ENCODE peak calls at places on chromosomes 11 and 22, in ten cellular contexts. C is CD4-positive, alpha-beta T cell; G is GM23338; Q is fibroblast of lung; P is A549; U is mesothelial cell of epicardium; K is chondrocyte; M is psoas muscle; R is Calu3; X is cardiac fibroblast. A is an unnamed sample.

GRCh38 chr11:92839450-92839849 is 130.0 kb upstream of the MTNR1B start:
- DNase-seq in X (no peak), U (no peak), P (no peak), C (no peak), Q (no peak), G (no peak), M (no peak), R (no peak), K (no peak), A (no peak)

GRCh38 chr11:63961608-63962412 is 12.6 kb upstream of the COX8A start:
- DNase-seq in K (no peak), U (no peak), M (peak), Q (no peak), X (peak), P (peak), C (no peak), R (no peak), G (peak), A (no peak)

GRCh38 chr22:44765571-44766285 is 13.4 kb downstream of the ARHGAP8 start:
- DNase-seq in R (no peak), M (peak), C (no peak), Q (peak), U (no peak), P (no peak), G (no peak), X (no peak), K (no peak), A (no peak)

GRCh38 chr11:22920939-22921565 is 60.8 kb upstream of the CCDC179 start:
- DNase-seq in R (peak), Q (peak), M (no peak), X (peak), G (peak), C (no peak), P (peak), U (no peak), K (no peak), A (peak)

GRCh38 chr22:46915978-46916730 is 153.7 kb downstream of the TBC1D22A start:
- DNase-seq in U (no peak), C (no peak), G (no peak), X (no peak), P (no peak), Q (no peak), R (no peak), K (no peak), M (no peak), A (no peak)

GRCh38 chr11:45098929-45099328 is 47.5 kb upstream of the PRDM11 start:
- DNase-seq in K (no peak), G (no peak), M (no peak), X (no peak), R (no peak), U (no peak), C (no peak), P (no peak), Q (no peak), A (no peak)

GRCh38 chr11:56331861-56332491 is 13.9 kb upstream of the OR8K1 start:
- DNase-seq in C (no peak), Q (no peak), K (peak), P (no peak), U (no peak), G (peak), R (no peak), X (no peak), M (no peak), A (no peak)

GRCh38 chr11:88178211-88178610 is 3.0 kb upstream of the RAB38 start:
- DNase-seq in X (peak), R (no peak), M (no peak), C (no peak), Q (peak), K (no peak), P (no peak), U (no peak), G (no peak), A (no peak)

GRCh38 chr11:133942594-133942993 is 14.2 kb downstream of the IGSF9B start:
- DNase-seq in P (no peak), M (no peak), G (no peak), Q (no peak), R (no peak), X (no peak), C (no peak), K (no peak), U (no peak), A (no peak)

GRCh38 chr11:43954241-43954640 is 11.8 kb downstream of the C11orf96 start:
- DNase-seq in U (no peak), K (no peak), C (no peak), R (no peak), P (no peak), Q (no peak), X (no peak), G (peak), M (no peak), A (no peak)

GRCh38 chr11:121613724-121614123 is 161.0 kb upstream of the SORL1-AS1 start:
- DNase-seq in K (no peak), R (no peak), Q (peak), U (no peak), X (peak), P (no peak), M (no peak), G (no peak), C (no peak), A (no peak)

GRCh38 chr11:118545533-118545932 is 14.5 kb downstream of the TMEM25 start:
- DNase-seq in U (no peak), G (no peak), K (no peak), M (no peak), R (no peak), P (no peak), Q (no peak), C (no peak), X (no peak), A (no peak)

GRCh38 chr11:70895061-70895670 is 357.2 kb downstream of the SHANK2 start:
- DNase-seq in M (no peak), R (no peak), G (no peak), P (no peak), U (no peak), C (no peak), Q (no peak), K (no peak), X (no peak), A (no peak)

GRCh38 chr11:126799974-126800373 is 200.6 kb downstream of the KIRREL3 start:
- DNase-seq in U (no peak), P (no peak), M (no peak), R (no peak), X (no peak), G (no peak), K (no peak), C (no peak), Q (peak), A (peak)

GRCh38 chr11:30445056-30445455 is 122.2 kb downstream of the ARL14EP start:
- DNase-seq in Q (no peak), K (no peak), M (no peak), X (no peak), R (no peak), U (no peak), G (peak), P (no peak), C (no peak), A (no peak)

GRCh38 chr11:14764213-14764898 is 120.8 kb downstream of the PDE3B start:
- DNase-seq in Q (no peak), P (no peak), G (no peak), U (no peak), K (no peak), M (no peak), X (no peak), C (no peak), R (no peak), A (no peak)

GRCh38 chr11:83044958-83045712 is 26.6 kb downstream of the RAB30 start:
- DNase-seq in R (no peak), Q (peak), K (no peak), X (peak), G (peak), C (no peak), U (no peak), M (no peak), P (peak), A (no peak)

GRCh38 chr11:6505577-6506240 is 8.6 kb downstream of the DNHD1 start:
- DNase-seq in P (peak), X (peak), K (no peak), R (peak), M (no peak), U (no peak), C (no peak), G (peak), Q (peak), A (peak)

GRCh38 chr11:44928144-44928543 is 22.5 kb downstream of the TP53I11 start:
- DNase-seq in Q (no peak), X (no peak), P (no peak), C (no peak), R (no peak), M (no peak), G (no peak), K (no peak), U (no peak), A (no peak)

GRCh38 chr11:105081412-105082150 is 36.4 kb upstream of the CARD16 start:
- DNase-seq in G (peak), M (no peak), K (no peak), U (no peak), Q (no peak), R (no peak), X (no peak), C (no peak), P (no peak), A (no peak)
- TF ChIP-seq CTCF in G (no peak), M (no peak), K (no peak), U (no peak), Q (no peak), R (no peak), X (no peak), C (no peak), P (no peak), A (no peak)

DNA sequence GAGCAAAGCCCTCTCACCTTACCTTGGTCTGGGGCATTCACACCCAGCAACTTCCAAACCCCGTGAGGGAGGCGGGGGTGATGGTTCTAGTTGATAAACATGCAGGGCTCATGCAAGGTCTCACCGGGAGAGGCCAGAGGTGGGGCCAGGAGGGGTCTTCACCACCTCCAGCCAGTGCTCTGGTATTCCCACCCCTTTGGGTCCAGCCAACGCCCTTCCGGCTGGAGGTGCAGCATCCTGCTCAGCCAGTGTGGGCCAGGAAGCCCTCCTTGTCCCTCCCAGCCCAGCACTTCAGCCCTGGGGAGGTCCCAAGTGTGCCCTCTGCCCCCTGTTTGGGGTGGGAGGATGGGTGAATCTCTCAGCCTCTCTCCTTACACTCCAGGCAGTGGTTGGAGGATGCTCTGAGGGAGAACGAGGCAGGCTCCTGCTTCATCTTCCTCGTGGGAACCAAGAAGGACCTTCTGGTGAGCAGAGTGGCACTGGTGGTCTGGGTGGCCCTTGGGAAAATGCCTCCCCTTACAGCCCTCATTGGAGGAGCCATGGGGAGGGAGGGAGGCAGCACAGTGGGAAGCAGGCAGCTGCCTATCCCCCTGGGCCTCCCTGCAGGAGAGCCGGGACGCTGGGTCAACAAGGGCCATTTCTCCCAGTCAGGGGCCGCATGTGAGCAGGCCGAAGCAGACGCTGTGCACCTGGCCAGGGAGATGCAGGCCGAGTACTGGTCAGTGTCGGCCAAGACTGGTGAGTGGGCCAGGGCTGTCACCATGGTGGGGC is 13.4 kb downstream of the RAB36 start:
- DNase-seq in M (no peak), U (no peak), P (no peak), K (no peak), G (no peak), X (no peak), C (no peak), R (no peak), Q (no peak), A (no peak)
- TF ChIP-seq CTCF in M (no peak), U (no peak), P (no peak), K (no peak), G (no peak), X (no peak), C (no peak), R (no peak), Q (no peak), A (no peak)

GRCh38 chr11:65539401-65540289 is 14.8 kb downstream of the SCYL1 start:
- DNase-seq in K (no peak), C (no peak), G (peak), U (no peak), R (peak), Q (no peak), X (no peak), P (no peak), M (no peak), A (no peak)
- TF ChIP-seq CTCF in K (peak), C (no peak), G (no peak), U (no peak), R (no peak), Q (no peak), X (no peak), P (no peak), M (no peak), A (no peak)

GRCh38 chr22:35496768-35497312 is 43.8 kb upstream of the RASD2 start:
- DNase-seq in M (no peak), U (no peak), K (no peak), G (no peak), R (no peak), C (no peak), Q (no peak), P (no peak), X (no peak), A (no peak)

GRCh38 chr22:35498026-35498425 is 42.6 kb upstream of the RASD2 start:
- DNase-seq in U (no peak), G (peak), R (no peak), K (no peak), P (no peak), X (peak), C (no peak), Q (no peak), M (no peak), A (no peak)

GRCh38 chr22:35493074-35493473 is 47.6 kb upstream of the RASD2 start:
- DNase-seq in M (no peak), K (no peak), P (no peak), Q (no peak), U (no peak), X (no peak), R (no peak), G (no peak), C (no peak), A (no peak)

DNA sequence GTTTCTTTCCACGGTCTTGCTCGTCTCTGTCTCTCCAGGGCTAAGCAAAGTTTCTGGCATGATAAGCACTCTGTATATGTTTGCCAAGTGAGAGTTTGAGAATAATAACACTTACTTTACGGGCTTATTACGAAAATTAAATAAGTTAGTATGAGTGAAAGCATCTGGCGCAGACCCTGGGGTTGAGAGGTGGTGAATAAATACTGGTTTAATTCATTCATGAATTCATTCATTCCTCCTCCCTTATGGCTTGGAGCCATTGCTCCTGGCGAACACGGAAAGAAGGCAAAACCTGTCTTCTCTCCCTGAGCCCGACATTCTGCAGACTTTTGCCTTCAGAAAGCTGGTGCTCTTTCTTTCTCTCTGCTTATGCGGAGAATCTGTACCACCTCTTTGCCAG is 42.2 kb upstream of the RASD2 start:
- DNase-seq in P (no peak), G (no peak), M (no peak), K (no peak), R (no peak), X (no peak), U (no peak), Q (no peak), C (no peak), A (no peak)
- TF ChIP-seq CTCF in P (no peak), G (no peak), M (no peak), K (no peak), R (no peak), X (no peak), U (no peak), Q (no peak), C (no peak), A (no peak)

GRCh38 chr11:106989056-106989455 is 29.2 kb downstream of the GUCY1A2 start:
- DNase-seq in U (no peak), K (no peak), M (no peak), Q (peak), G (no peak), C (no peak), R (no peak), X (no peak), P (no peak), A (no peak)

GRCh38 chr11:106983251-106983650 is 35.0 kb downstream of the GUCY1A2 start:
- DNase-seq in R (no peak), X (no peak), M (no peak), G (no peak), K (no peak), C (no peak), P (no peak), Q (no peak), U (no peak), A (no peak)

GRCh38 chr11:106986673-106987072 is 31.6 kb downstream of the GUCY1A2 start:
- DNase-seq in C (no peak), Q (no peak), K (no peak), U (no peak), R (no peak), X (no peak), G (no peak), M (no peak), P (no peak), A (no peak)

GRCh38 chr11:106988151-106988806 is 30.0 kb downstream of the GUCY1A2 start:
- DNase-seq in C (no peak), R (no peak), K (no peak), X (peak), G (no peak), Q (peak), M (no peak), P (no peak), U (no peak), A (no peak)

GRCh38 chr11:106986261-106986660 is 32.0 kb downstream of the GUCY1A2 start:
- DNase-seq in R (no peak), U (no peak), K (no peak), P (no peak), X (peak), M (no peak), C (no peak), Q (peak), G (no peak), A (peak)
- TF ChIP-seq CTCF in R (no peak), U (no peak), K (no peak), P (no peak), X (no peak), M (no peak), C (no peak), Q (no peak), G (no peak), A (no peak)

GRCh38 chr11:86954288-86955110 is 696 bp downstream of the FZD4 start:
- DNase-seq in X (no peak), K (no peak), M (peak), U (no peak), R (peak), C (no peak), G (peak), P (peak), Q (no peak), A (no peak)

GRCh38 chr11:86952933-86953637 is 2.1 kb downstream of the FZD4 start:
- DNase-seq in K (no peak), R (no peak), C (no peak), P (no peak), M (no peak), Q (peak), X (peak), U (no peak), G (peak), A (no peak)

GRCh38 chr11:86958259-86958658 is 3.1 kb upstream of the FZD4 start:
- DNase-seq in Q (no peak), R (no peak), K (no peak), G (no peak), U (no peak), P (no peak), X (no peak), C (no peak), M (no peak), A (no peak)

GRCh38 chr11:86955111-86955673 is at the start of gene FZD4:
- DNase-seq in U (peak), G (peak), R (peak), Q (peak), M (peak), X (peak), C (no peak), K (peak), P (peak), A (peak)

DNA sequence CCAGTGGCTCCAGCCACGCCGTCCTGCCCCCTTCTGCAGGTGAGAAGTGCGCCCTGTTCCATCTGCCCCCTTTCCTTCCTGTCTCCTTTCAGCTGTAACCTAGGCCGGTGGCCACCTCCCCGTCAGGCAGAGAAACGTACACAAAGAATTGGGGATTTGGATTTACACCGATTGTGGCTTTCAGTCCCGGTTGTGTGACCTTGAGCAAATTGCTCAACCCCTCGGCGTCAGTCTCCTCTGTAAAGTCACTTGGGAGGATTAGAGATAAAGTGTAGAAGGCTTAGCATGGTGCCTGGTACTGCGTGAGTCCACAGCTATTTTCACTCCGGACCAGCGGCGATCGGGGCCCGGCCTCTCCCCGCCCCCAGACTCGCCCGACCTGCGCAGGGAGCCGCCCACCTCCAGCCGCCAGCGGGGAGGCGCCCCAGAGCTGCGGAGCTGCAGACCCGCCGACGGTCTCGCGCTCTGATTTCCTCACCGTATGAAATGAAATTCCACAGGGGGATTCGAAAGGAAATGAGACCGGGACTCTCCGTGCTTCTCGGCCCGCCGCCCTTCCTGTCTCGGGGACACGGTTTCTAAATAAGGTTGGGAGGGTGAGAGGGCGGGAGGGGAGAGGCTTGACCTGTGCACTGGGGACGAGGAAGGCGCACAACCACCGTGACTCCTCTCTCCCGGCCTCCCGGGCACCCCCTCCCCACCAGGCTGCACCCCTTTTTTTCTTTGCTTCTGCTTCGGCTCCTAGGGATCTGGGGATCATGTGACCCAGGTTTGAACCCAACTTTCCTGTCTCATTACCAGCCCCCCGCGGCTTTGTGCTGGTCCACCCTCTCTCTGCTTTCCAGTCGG is 703 bp upstream of the FZD4 start:
- DNase-seq in X (peak), G (peak), C (no peak), Q (peak), K (no peak), M (peak), R (peak), U (peak), P (peak), A (no peak)
- TF ChIP-seq CTCF in X (peak), G (peak), C (no peak), Q (peak), K (peak), M (peak), R (no peak), U (no peak), P (peak), A (no peak)

GRCh38 chr11:94500181-94500580 is 6.4 kb downstream of the ANKRD49 start:
- DNase-seq in R (no peak), Q (no peak), K (no peak), U (no peak), X (no peak), C (no peak), G (no peak), M (no peak), P (no peak), A (no peak)

GRCh38 chr11:94504689-94505293 is 7.5 kb upstream of the C11orf97 start:
- DNase-seq in G (peak), K (no peak), R (no peak), Q (peak), U (no peak), C (no peak), M (no peak), P (peak), X (peak), A (peak)

GRCh38 chr11:94507485-94507884 is 4.8 kb upstream of the C11orf97 start:
- DNase-seq in R (no peak), M (no peak), P (no peak), U (no peak), K (no peak), X (no peak), G (no peak), Q (no peak), C (no peak), A (no peak)

DNA sequence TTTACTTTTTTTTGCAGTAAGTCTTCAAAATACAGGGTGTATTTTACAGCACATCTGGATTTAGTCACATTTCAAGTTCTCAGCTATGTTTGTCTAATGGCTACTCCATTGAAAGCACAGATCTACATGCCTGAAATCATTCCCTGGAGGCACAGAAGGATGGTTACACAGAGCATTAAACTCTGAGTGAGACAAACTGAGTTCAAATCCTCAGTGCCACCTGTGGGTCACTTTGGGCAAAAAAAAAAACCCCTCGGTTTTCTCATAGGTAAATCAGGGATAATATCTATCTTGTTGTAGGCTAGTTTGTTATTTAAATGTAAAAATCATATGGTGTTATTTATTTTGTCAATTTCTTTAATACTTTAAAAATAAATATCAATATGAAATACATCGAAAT is 7.7 kb downstream of the ANKRD49 start:
- DNase-seq in X (no peak), K (no peak), R (no peak), Q (no peak), U (no peak), M (no peak), P (no peak), C (no peak), G (peak), A (no peak)
- TF ChIP-seq CTCF in X (no peak), K (peak), R (no peak), Q (no peak), U (no peak), M (no peak), P (no peak), C (no peak), G (no peak), A (no peak)

GRCh38 chr11:129374081-129374992 is 1.3 kb upstream of the BARX2 start:
- DNase-seq in M (peak), P (peak), U (no peak), R (no peak), K (no peak), G (peak), X (no peak), C (no peak), Q (no peak), A (no peak)
- TF ChIP-seq CTCF in M (no peak), P (no peak), U (no peak), R (no peak), K (no peak), G (no peak), X (no peak), C (no peak), Q (no peak), A (no peak)

A was measured in AG09319.